ENCODE peak calls at places on chromosomes 7 and 10, in five cellular contexts. U is hippocampal formation; Z is stimulated activated CD8-positive, alpha-beta memory T cell treated with anti-CD3 and anti-CD28 coated beads, Interleukin-7, amount 100 ng/mL, for 1 hour; Q is T47D; D is stimulated activated CD4-positive, alpha-beta T cell treated with anti-CD3 and anti-CD28 coated beads, Interleukin-1b, Interleukin-23, amount 100 ng/mL, for 4 hours. W is an unnamed sample.

GRCh38 chr10:49606981-49607535 is 3.1 kb upstream of the SLC18A3 start:
- DNase-seq in D (peak), Q (peak), Z (peak), U (peak), W (peak)

GRCh38 chr10:121648078-121648477 is 49.8 kb upstream of the FGFR2 start:
- DNase-seq in Q (no peak), D (no peak), Z (no peak), U (no peak), W (no peak)

GRCh38 chr10:74917481-74918077 is 91.2 kb downstream of the KAT6B start:
- DNase-seq in U (no peak), Q (no peak), Z (no peak), D (no peak), W (peak)

GRCh38 chr10:126397166-126397565 is 8.9 kb upstream of the ADAM12 start:
- DNase-seq in D (no peak), U (no peak), Q (no peak), Z (no peak), W (no peak)

GRCh38 chr7:99379043-99379577 is 4.6 kb downstream of the ARPC1B start:
- DNase-seq in D (no peak), U (no peak), Z (no peak), Q (no peak), W (peak)

GRCh38 chr7:107692501-107692900 is 31.9 kb downstream of the SLC26A4 start:
- DNase-seq in Q (no peak), U (no peak), D (no peak), Z (no peak), W (no peak)

GRCh38 chr10:103838095-103838395 is 17.3 kb downstream of the SH3PXD2A start:
- DNase-seq in Q (no peak), Z (no peak), U (no peak), D (no peak), W (no peak)

GRCh38 chr7:80002865-80003264 is 131.8 kb upstream of the GNAI1 start:
- DNase-seq in Z (no peak), U (no peak), D (no peak), Q (no peak), W (no peak)

GRCh38 chr10:111207525-111207924 is 130.7 kb downstream of the ADRA2A start:
- DNase-seq in D (peak), Q (peak), U (no peak), Z (no peak), W (no peak)

GRCh38 chr10:5776881-5777197 is 36.4 kb downstream of the GDI2 start:
- DNase-seq in U (no peak), Z (no peak), D (no peak), Q (no peak), W (peak)

GRCh38 chr7:101936612-101937231 is 119.3 kb downstream of the CUX1 start:
- DNase-seq in Q (no peak), Z (no peak), D (no peak), U (no peak), W (no peak)

GRCh38 chr7:38413784-38414183 is 140.3 kb upstream of the TARP start:
- DNase-seq in U (no peak), Z (no peak), D (no peak), Q (no peak), W (no peak)

GRCh38 chr10:84876116-84876999 is 548.0 kb downstream of the CCSER2 start:
- DNase-seq in Q (no peak), D (no peak), U (no peak), Z (no peak), W (no peak)

GRCh38 chr7:88761779-88762178 is 2.3 kb downstream of the ZNF804B start:
- DNase-seq in Z (no peak), Q (no peak), D (no peak), U (no peak), W (no peak)

GRCh38 chr10:11351801-11352200 is 259.6 kb downstream of the USP6NL start:
- DNase-seq in D (no peak), Q (no peak), U (no peak), Z (no peak), W (no peak)

GRCh38 chr7:141073641-141074161 is at the start of gene TMEM178B:
- DNase-seq in Q (no peak), U (no peak), Z (no peak), D (no peak), W (no peak)

GRCh38 chr10:70715853-70716795 is 43.8 kb downstream of the ADAMTS14 start:
- DNase-seq in Z (no peak), Q (peak), D (no peak), U (no peak), W (no peak)

GRCh38 chr10:132536241-132536963 is 1.2 kb upstream of the INPP5A start:
- DNase-seq in D (no peak), Z (no peak), U (no peak), Q (no peak), W (no peak)

GRCh38 chr7:90626011-90626410 is 29.9 kb downstream of the CDK14 start:
- DNase-seq in U (no peak), Z (no peak), Q (no peak), D (no peak), W (no peak)

GRCh38 chr7:129163875-129164544 is 19.5 kb downstream of the TSPAN33 start:
- DNase-seq in D (no peak), Z (no peak), Q (peak), U (peak), W (peak)

GRCh38 chr10:122344741-122345258 is 29.7 kb upstream of the PLEKHA1 start:
- DNase-seq in Q (no peak), D (no peak), U (peak), Z (no peak), W (no peak)

W was measured in AG09309.